ENCODE peak calls at places on chromosomes 13 and 19, in ten cellular contexts. A is ovary, W is Karpas-422, M is hepatocyte, S is mucosa of descending colon, Q is heart left ventricle, X is body of pancreas, Y is astrocyte, N is neural progenitor cell, K is mesenchymal stem cell. Z is an unnamed sample.

GRCh38 chr19:13095934-13096890 is 6.4 kb downstream of the LYL1 start:
- DNase-seq in A (peak; percentile 57), W (peak; percentile 74), M (peak; percentile 65), S (no peak), Q (no peak), X (no peak), Y (no peak), N (peak; percentile 90), K (peak; percentile 36), Z (peak; percentile 89)

GRCh38 chr19:13104848-13105646 is 2.4 kb upstream of the LYL1 start:
- DNase-seq in A (peak; percentile 36), W (peak; percentile 84), M (no peak), S (peak; percentile 75), Q (no peak), X (no peak), Y (no peak), N (no peak), K (no peak), Z (no peak)

GRCh38 chr13:44058586-44059238 is 179.0 kb downstream of the LACC1 start:
- DNase-seq in A (no peak), W (no peak), M (no peak), S (no peak), Q (no peak), X (no peak), Y (no peak), N (no peak), K (no peak), Z (no peak)

GRCh38 chr13:75385708-75386083 is 96.3 kb downstream of the TBC1D4 start:
- DNase-seq in A (no peak), W (no peak), M (no peak), S (no peak), Q (no peak), X (no peak), Y (no peak), N (no peak), K (no peak), Z (no peak)

GRCh38 chr19:18137242-18137641 is 15.7 kb upstream of the PIK3R2 start:
- DNase-seq in A (no peak), W (no peak), M (no peak), S (no peak), Q (no peak), X (no peak), Y (no peak), N (no peak), K (no peak), Z (no peak)

GRCh38 chr19:40601061-40601973 is at the start of gene LTBP4:
- DNase-seq in A (peak; percentile 91), W (no peak), M (peak; percentile 74), S (peak; percentile 73), Q (peak; percentile 81), X (no peak), Y (no peak), N (peak; percentile 72), K (peak; percentile 56), Z (peak; percentile 76)

GRCh38 chr13:97226788-97227627 is 4.9 kb downstream of the MBNL2 start:
- DNase-seq in A (peak; percentile 36), W (no peak), M (peak; percentile 41), S (peak; percentile 49), Q (no peak), X (no peak), Y (no peak), N (no peak), K (peak; percentile 64), Z (peak; percentile 62)

GRCh38 chr19:44050740-44051653 is 839 bp upstream of the ZNF223 start:
- DNase-seq in A (no peak), W (no peak), M (no peak), S (peak; percentile 60), Q (no peak), X (peak; percentile 28), Y (no peak), N (no peak), K (peak; percentile 17), Z (no peak)

GRCh38 chr19:19418548-19419260 is 13.2 kb downstream of the GATAD2A start:
- DNase-seq in A (no peak), W (no peak), M (no peak), S (no peak), Q (no peak), X (no peak), Y (peak; percentile 33), N (no peak), K (no peak), Z (no peak)
- H3K4me1 ChIP-seq in A (peaks cover 10% of the 10 kb centered on the region), W (peaks cover 41% of the 10 kb centered on the region), M (no peaks in the 10 kb centered on the region), S (peaks cover 12% of the 10 kb centered on the region), Q (no peaks in the 10 kb centered on the region), X (peaks cover 38% of the 10 kb centered on the region), Y (peaks cover 14% of the 10 kb centered on the region), N (peaks cover 11% of the 10 kb centered on the region), K (peaks cover 16% of the 10 kb centered on the region), Z (peaks cover 19% of the 10 kb centered on the region)

GRCh38 chr13:99051768-99052455 is 74.0 kb upstream of the DOCK9 start:
- DNase-seq in A (no peak), W (no peak), M (no peak), S (no peak), Q (no peak), X (no peak), Y (no peak), N (no peak), K (no peak), Z (no peak)

GRCh38 chr13:99055286-99056073 is 77.6 kb upstream of the DOCK9 start:
- DNase-seq in A (no peak), W (no peak), M (no peak), S (no peak), Q (no peak), X (no peak), Y (no peak), N (peak; percentile 5), K (no peak), Z (no peak)

GRCh38 chr13:99046851-99047250 is 69.0 kb upstream of the DOCK9 start:
- DNase-seq in A (no peak), W (no peak), M (no peak), S (no peak), Q (no peak), X (no peak), Y (peak; percentile 22), N (no peak), K (no peak), Z (no peak)

GRCh38 chr13:99053636-99054233 is 75.9 kb upstream of the DOCK9 start:
- DNase-seq in A (no peak), W (no peak), M (no peak), S (no peak), Q (no peak), X (no peak), Y (no peak), N (peak; percentile 23), K (no peak), Z (peak; percentile 95)

DNA sequence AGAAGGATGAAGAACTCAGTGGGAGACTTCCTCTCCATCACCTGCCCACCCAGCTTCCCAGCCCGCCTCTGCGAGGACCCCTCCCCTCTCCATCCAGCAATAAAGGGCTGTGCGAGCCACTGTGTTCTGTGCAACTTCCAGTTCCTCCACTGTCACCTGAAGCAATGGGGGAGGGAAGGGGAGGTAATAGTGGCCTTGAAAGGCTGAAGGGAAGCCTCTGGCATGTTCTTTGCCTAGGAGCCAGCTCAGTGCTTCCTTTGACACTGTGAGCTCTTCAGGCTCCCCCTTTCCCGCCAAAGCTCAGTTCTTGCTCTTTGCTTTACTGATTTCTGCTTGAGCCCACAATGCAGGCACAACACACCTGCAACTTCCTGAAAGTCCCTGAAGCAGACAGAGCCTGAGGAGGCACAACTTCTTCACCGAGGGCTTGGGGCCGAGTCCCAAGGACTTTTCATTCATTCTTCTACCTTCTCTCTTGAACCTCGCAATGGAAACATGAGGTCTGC is 73.2 kb upstream of the DOCK9 start:
- DNase-seq in A (no peak), W (no peak), M (no peak), S (no peak), Q (no peak), X (no peak), Y (no peak), N (no peak), K (no peak), Z (no peak)
- H3K4me1 ChIP-seq in A (peaks cover 7% of the 10 kb centered on the region), W (peaks cover 4% of the 10 kb centered on the region), M (peaks cover 12% of the 10 kb centered on the region), S (peaks cover 7% of the 10 kb centered on the region), Q (no peaks in the 10 kb centered on the region), X (peaks cover 8% of the 10 kb centered on the region), Y (peaks cover 9% of the 10 kb centered on the region), N (peaks cover 24% of the 10 kb centered on the region), K (peaks cover under 1% of the 10 kb centered on the region), Z (peaks cover 40% of the 10 kb centered on the region)

GRCh38 chr19:45247136-45247535 is 1.9 kb upstream of the EXOC3L2 start:
- DNase-seq in A (no peak), W (peak; percentile 26), M (no peak), S (no peak), Q (no peak), X (no peak), Y (no peak), N (no peak), K (no peak), Z (no peak)

GRCh38 chr19:45250832-45251451 is at the start of gene MARK4:
- DNase-seq in A (peak; percentile 75), W (peak; percentile 85), M (peak; percentile 84), S (no peak), Q (peak; percentile 64), X (peak; percentile 51), Y (no peak), N (peak; percentile 82), K (peak; percentile 61), Z (peak; percentile 96)

GRCh38 chr19:45251452-45252354 is 632 bp downstream of the MARK4 start:
- DNase-seq in A (peak; percentile 54), W (peak; percentile 56), M (peak; percentile 47), S (no peak), Q (no peak), X (peak; percentile 34), Y (no peak), N (peak; percentile 74), K (peak; percentile 41), Z (no peak)

GRCh38 chr19:45249261-45250033 is 1.6 kb upstream of the MARK4 start:
- DNase-seq in A (no peak), W (peak; percentile 37), M (no peak), S (no peak), Q (no peak), X (no peak), Y (no peak), N (no peak), K (no peak), Z (no peak)

GRCh38 chr19:45250216-45250831 is 747 bp upstream of the MARK4 start:
- DNase-seq in A (peak; percentile 32), W (peak; percentile 36), M (no peak), S (no peak), Q (no peak), X (no peak), Y (no peak), N (peak; percentile 20), K (no peak), Z (no peak)
- H3K4me1 ChIP-seq in A (peaks cover 11% of the 10 kb centered on the region), W (peaks cover 28% of the 10 kb centered on the region), M (peaks cover 8% of the 10 kb centered on the region), S (peaks cover 12% of the 10 kb centered on the region), Q (no peaks in the 10 kb centered on the region), X (peaks cover 45% of the 10 kb centered on the region), Y (peaks cover 23% of the 10 kb centered on the region), N (peaks cover 12% of the 10 kb centered on the region), K (peaks cover 34% of the 10 kb centered on the region), Z (peaks cover 57% of the 10 kb centered on the region)

GRCh38 chr19:5943623-5944022 is 29.6 kb downstream of the CAPS start:
- DNase-seq in A (no peak), W (no peak), M (peak; percentile 32), S (no peak), Q (no peak), X (no peak), Y (peak; percentile 43), N (no peak), K (peak; percentile 93), Z (no peak)
- H3K4me1 ChIP-seq in A (peaks cover 9% of the 10 kb centered on the region), W (no peaks in the 10 kb centered on the region), M (peaks cover 37% of the 10 kb centered on the region), S (peaks cover 7% of the 10 kb centered on the region), Q (peaks cover 21% of the 10 kb centered on the region), X (no peaks in the 10 kb centered on the region), Y (peaks cover 11% of the 10 kb centered on the region), N (peaks cover 15% of the 10 kb centered on the region), K (peaks cover 14% of the 10 kb centered on the region), Z (peaks cover 28% of the 10 kb centered on the region)

Z was measured in K562.